ENCODE peak calls at places on chromosome 3, in four cellular contexts. Y is K562, Q is HepG2, C is SK-N-SH. N is an unnamed sample.

GRCh38 chr3:107943860-107944543 is 146.8 kb downstream of the CD47 start:
- DNase-seq in Q (no peak), Y (no peak), C (no peak), N (no peak)

GRCh38 chr3:41265823-41266273 is 66.5 kb downstream of the CTNNB1 start:
- DNase-seq in Q (peak), C (peak), Y (no peak), N (no peak)

GRCh38 chr3:61172684-61173083 is 78.6 kb downstream of the FHIT start:
- DNase-seq in Q (peak), Y (no peak), C (no peak), N (no peak)

GRCh38 chr3:129532261-129532660 is 3.8 kb downstream of the RHO start:
- DNase-seq in C (no peak), Y (no peak), Q (no peak), N (no peak)

GRCh38 chr3:29922990-29923746 is 642.3 kb downstream of the RBMS3 start:
- DNase-seq in Y (no peak), C (peak), Q (peak), N (peak)

GRCh38 chr3:97510795-97511194 is 253.8 kb upstream of the ARL6 start:
- DNase-seq in Y (no peak), C (no peak), Q (no peak), N (no peak)

GRCh38 chr3:23264413-23264812 is 61.3 kb downstream of the UBE2E2 start:
- DNase-seq in Y (no peak), C (no peak), Q (no peak), N (no peak)

GRCh38 chr3:129428382-129429079 is at the start of gene EFCAB12:
- DNase-seq in Q (peak), C (peak), Y (peak), N (no peak)

GRCh38 chr3:161957467-161957866 is 460.9 kb downstream of the OTOL1 start:
- DNase-seq in Q (no peak), C (no peak), Y (no peak), N (no peak)

GRCh38 chr3:195859061-195859845 is 47.5 kb upstream of the MUC4 start:
- DNase-seq in Y (peak), Q (peak), C (peak), N (peak)

GRCh38 chr3:48433472-48434118 is 3.7 kb upstream of the PLXNB1 start:
- DNase-seq in Y (no peak), Q (peak), C (no peak), N (no peak)

GRCh38 chr3:4460334-4460733 is 6.7 kb downstream of the SUMF1 start:
- DNase-seq in C (no peak), Y (no peak), Q (peak), N (no peak)

GRCh38 chr3:13025090-13025489 is 48.1 kb downstream of the IQSEC1 start:
- DNase-seq in Q (peak), C (no peak), Y (no peak), N (peak)

GRCh38 chr3:166071-166470 is 30.5 kb upstream of the CHL1 start:
- DNase-seq in Y (no peak), C (no peak), Q (no peak), N (no peak)

GRCh38 chr3:167350245-167350862 is 29.7 kb downstream of the ZBBX start:
- DNase-seq in Y (peak), C (no peak), Q (peak), N (peak)

GRCh38 chr3:151751161-151751560 is 17.4 kb downstream of the AADACL2 start:
- DNase-seq in Y (no peak), Q (no peak), C (no peak), N (no peak)

GRCh38 chr3:16142350-16143050 is 32.0 kb upstream of the GALNT15 start:
- DNase-seq in Q (no peak), Y (no peak), C (no peak), N (no peak)

GRCh38 chr3:8963137-8963853 is at the start of gene RAD18:
- DNase-seq in Y (peak), C (peak), Q (peak), N (peak)

GRCh38 chr3:33544126-33544525 is 103.9 kb upstream of the UBP1 start:
- DNase-seq in C (no peak), Y (no peak), Q (no peak), N (no peak)

GRCh38 chr3:9351709-9352126 is 11.1 kb upstream of the THUMPD3 start:
- DNase-seq in Q (no peak), C (no peak), Y (no peak), N (peak)

GRCh38 chr3:78049501-78049900 is 1009.6 kb downstream of the ROBO2 start:
- DNase-seq in Y (no peak), Q (no peak), C (no peak), N (no peak)

GRCh38 chr3:182683335-182684257 is 109.7 kb upstream of the ATP11B start:
- DNase-seq in C (peak), Y (peak), Q (peak), N (peak)

GRCh38 chr3:47542614-47543173 is 29.2 kb upstream of the ELP6 start:
- DNase-seq in Q (no peak), Y (peak), C (no peak), N (no peak)

GRCh38 chr3:25096536-25096935 is 331.5 kb upstream of the RARB start:
- DNase-seq in Y (no peak), Q (no peak), C (no peak), N (no peak)

GRCh38 chr3:164550857-164551256 is 527.4 kb downstream of the SI start:
- DNase-seq in Q (no peak), C (no peak), Y (no peak), N (no peak)

GRCh38 chr3:171099911-171100310 is 73.4 kb upstream of the SLC2A2 start:
- DNase-seq in Y (no peak), C (no peak), Q (no peak), N (no peak)

GRCh38 chr3:196721097-196721496 is 8.9 kb downstream of the PIGX start:
- DNase-seq in Y (no peak), Q (no peak), C (no peak), N (no peak)

GRCh38 chr3:149512073-149512782 is 37.7 kb downstream of the TM4SF4 start:
- DNase-seq in Y (peak), Q (peak), C (peak), N (peak)

GRCh38 chr3:187066228-187066995 is 72.9 kb downstream of the RPL39L start:
- DNase-seq in Q (peak), Y (peak), C (peak), N (peak)

GRCh38 chr3:27325419-27325818 is 43.8 kb downstream of the NEK10 start:
- DNase-seq in Q (no peak), C (no peak), Y (no peak), N (no peak)

GRCh38 chr3:15520804-15521572 is 518 bp downstream of the COLQ start:
- DNase-seq in C (no peak), Q (no peak), Y (no peak), N (no peak)

GRCh38 chr3:81863714-81864113 is 102.3 kb upstream of the GBE1 start:
- DNase-seq in Y (no peak), Q (no peak), C (no peak), N (no peak)

GRCh38 chr3:100562224-100562857 is 47.1 kb upstream of the ADGRG7 start:
- DNase-seq in Y (no peak), C (no peak), Q (no peak), N (no peak)

GRCh38 chr3:55484191-55484644 is 2.9 kb downstream of the WNT5A start:
- DNase-seq in C (no peak), Q (no peak), Y (no peak), N (no peak)
- H3K9ac ChIP-seq in C (peak), Q (no peak), Y (no peak), N (no peak)

GRCh38 chr3:127221062-127222035 is 28.4 kb downstream of the PRR23E start:
- DNase-seq in Y (no peak), C (peak), Q (no peak), N (no peak)

GRCh38 chr3:127222664-127223063 is 29.7 kb downstream of the PRR23E start:
- DNase-seq in Y (no peak), Q (no peak), C (no peak), N (no peak)

GRCh38 chr3:127218457-127218922 is 25.6 kb downstream of the PRR23E start:
- DNase-seq in C (no peak), Q (no peak), Y (no peak), N (no peak)

GRCh38 chr3:127222163-127222562 is 29.2 kb downstream of the PRR23E start:
- DNase-seq in C (no peak), Y (no peak), Q (no peak), N (no peak)

DNA sequence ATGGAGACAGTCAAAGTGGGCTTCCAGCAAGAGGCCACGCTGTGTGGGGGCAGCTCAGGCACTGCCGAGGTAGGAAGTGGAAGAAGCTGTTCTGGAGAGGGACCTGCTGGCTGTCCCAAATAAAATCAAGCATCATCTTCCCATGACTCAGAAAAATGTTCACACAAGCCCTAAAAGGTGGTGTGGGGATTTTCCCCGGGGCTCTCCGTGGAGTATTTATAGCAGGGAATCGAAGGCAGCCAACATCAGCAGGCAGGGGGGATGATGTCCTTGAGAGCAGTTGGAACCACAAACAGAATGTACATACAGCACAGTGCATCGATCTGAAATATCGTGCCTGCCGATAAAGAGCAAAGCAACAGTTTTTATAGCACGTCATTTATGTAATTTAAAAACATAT is 27.6 kb downstream of the PRR23E start:
- DNase-seq in Q (no peak), Y (no peak), C (no peak), N (no peak)
- TF ChIP-seq ELF1 in Q (no peak), Y (no peak), C (no peak), N (no peak)

GRCh38 chr3:126103121-126104027 is 19.4 kb upstream of the SLC41A3 start:
- DNase-seq in Y (peak), C (peak), Q (no peak), N (no peak)

GRCh38 chr3:126101521-126101982 is 17.6 kb upstream of the SLC41A3 start:
- DNase-seq in Y (no peak), Q (no peak), C (no peak), N (no peak)

GRCh38 chr3:126104028-126104635 is 20.2 kb upstream of the SLC41A3 start:
- DNase-seq in Q (no peak), C (peak), Y (no peak), N (no peak)

GRCh38 chr3:126102011-126102410 is 18.1 kb upstream of the SLC41A3 start:
- DNase-seq in C (no peak), Y (no peak), Q (no peak), N (no peak)

DNA sequence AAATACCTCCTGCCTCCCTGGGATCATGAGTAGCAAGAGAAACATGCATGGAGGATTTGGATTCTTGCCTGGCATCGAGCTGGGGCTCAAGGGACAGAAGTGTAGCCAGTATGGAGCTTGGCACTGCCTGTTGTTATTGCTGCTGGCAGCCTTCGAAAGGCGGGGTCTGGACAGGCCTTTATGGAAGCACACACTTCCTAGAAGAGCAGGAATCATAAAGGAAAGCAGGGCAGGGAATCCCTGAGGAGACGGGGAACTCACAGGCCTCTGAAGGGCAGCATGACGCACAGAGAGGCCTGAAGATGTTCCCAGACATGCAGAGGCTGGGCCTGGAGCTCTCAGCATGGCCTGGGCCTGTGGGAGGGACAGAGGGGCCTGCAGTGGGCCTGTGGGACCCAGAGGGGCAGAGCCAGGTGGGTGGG is 18.6 kb upstream of the SLC41A3 start:
- DNase-seq in Y (no peak), C (no peak), Q (no peak), N (no peak)
- H3K9ac ChIP-seq in Y (no peak), C (no peak), Q (no peak), N (no peak)

GRCh38 chr3:127053026-127053425 is 70.1 kb downstream of the PLXNA1 start:
- DNase-seq in Q (no peak), C (no peak), Y (no peak), N (no peak)

GRCh38 chr3:127053450-127053849 is 70.5 kb downstream of the PLXNA1 start:
- DNase-seq in Y (no peak), Q (no peak), C (no peak), N (no peak)

GRCh38 chr3:127049390-127049789 is 66.5 kb downstream of the PLXNA1 start:
- DNase-seq in Y (no peak), C (no peak), Q (no peak), N (no peak)

GRCh38 chr3:127052121-127052561 is 69.2 kb downstream of the PLXNA1 start:
- DNase-seq in C (no peak), Q (no peak), Y (no peak), N (no peak)

GRCh38 chr3:127050733-127051132 is 67.8 kb downstream of the PLXNA1 start:
- DNase-seq in Q (no peak), C (no peak), Y (no peak), N (no peak)
- TF ChIP-seq ELF1 in Q (no peak), C (no peak), Y (no peak), N (no peak)

GRCh38 chr3:51748327-51748726 is 30.7 kb downstream of the IQCF6 start:
- DNase-seq in C (no peak), Y (no peak), Q (no peak), N (peak)
- H3K9ac ChIP-seq in C (no peak), Y (no peak), Q (no peak), N (no peak)

DNA sequence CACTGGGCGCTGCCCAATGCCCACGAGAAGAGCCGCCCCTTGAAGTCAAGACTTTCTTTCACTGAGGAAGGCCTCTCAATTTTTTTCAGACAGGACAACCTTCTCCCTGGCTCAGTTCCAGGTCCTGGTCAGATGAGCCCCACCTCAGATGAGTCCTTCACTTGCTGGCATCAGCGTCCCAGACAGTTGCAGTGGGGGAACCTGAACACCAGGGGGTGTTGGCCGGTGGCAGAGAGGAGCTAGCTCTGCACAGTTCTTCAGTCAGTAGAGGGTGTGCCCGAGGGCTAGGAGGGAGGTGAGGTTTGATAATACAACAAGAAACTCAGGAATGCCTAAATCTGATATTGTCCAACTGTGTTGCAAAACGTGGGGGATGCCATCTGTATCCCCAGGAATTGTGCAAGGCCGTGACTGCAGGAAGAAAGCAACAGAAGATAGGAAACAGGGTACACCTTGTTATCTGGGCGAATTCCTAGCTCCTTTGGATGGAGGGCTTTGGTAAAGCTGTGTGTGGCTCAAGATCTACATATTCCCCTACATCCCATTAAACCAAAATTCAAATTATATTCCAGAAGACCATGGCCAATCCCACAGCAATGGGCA is 34.3 kb downstream of the CCR3 start:
- DNase-seq in Q (peak), C (peak), Y (peak), N (peak)
- TF ChIP-seq ELF1 in Q (no peak), C (no peak), Y (no peak), N (no peak)

DNA sequence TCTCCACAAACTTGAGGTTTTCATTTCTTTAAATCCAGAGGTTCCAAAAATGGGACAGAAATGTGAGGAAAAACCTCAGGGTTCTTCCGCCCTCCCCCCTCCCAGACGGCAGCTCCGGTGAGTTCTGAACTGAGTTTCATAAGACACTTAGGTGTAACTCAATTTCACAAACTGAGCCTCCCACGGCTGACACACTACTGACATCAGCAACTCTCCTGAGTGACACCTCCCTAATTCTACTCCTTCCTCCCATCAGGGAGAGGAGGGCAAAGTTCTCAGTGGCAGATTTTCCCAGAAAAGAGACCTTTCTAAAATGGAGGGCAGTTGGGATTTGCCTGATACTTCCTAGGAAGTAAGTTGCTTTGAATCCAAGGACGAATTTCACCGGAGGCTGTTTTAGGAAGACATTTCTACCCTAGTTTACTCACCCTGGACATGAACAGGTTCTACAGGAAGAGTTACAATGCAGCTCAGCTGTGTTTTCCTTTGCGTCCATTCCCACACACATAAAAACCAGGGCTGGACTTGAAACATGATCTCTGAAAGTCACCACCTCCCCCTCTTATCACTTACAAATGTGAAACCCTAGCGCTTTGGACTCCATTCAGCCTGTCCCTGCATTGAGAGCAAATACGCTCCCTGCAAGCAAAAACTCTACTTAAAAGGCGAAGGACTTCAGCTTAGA is 78.1 kb upstream of the LMOD3 start:
- DNase-seq in Q (peak), C (no peak), Y (peak), N (no peak)
- H3K9ac ChIP-seq in Q (peak), C (no peak), Y (no peak), N (no peak)

DNA sequence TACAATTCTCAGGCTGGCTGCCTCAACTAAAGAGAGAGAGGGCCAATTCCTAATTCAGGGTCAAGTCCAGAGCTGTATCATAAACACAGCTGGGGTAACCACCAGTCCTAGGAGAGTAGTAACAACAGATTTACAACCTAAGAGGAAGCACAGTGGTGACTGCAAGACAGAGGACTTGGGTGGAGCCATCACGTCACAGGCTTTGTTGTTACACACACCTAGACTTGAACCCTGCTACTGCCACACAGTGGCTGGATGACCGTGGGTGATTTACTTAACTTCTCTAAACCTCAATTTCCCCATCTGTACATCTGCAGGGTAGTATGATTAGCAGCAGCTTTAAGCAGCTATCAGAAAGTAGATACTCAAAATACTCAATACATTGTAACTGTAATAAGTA is 78.6 kb downstream of the MYLK start:
- DNase-seq in C (no peak), Q (no peak), Y (peak), N (no peak)
- TF ChIP-seq ELF1 in C (no peak), Q (no peak), Y (no peak), N (no peak)

GRCh38 chr3:172649987-172650386 is 60.9 kb downstream of the NCEH1 start:
- DNase-seq in C (no peak), Q (no peak), Y (no peak), N (no peak)

GRCh38 chr3:172651936-172652595 is 58.8 kb downstream of the NCEH1 start:
- DNase-seq in Y (no peak), Q (no peak), C (no peak), N (no peak)

GRCh38 chr3:172646439-172647015 is 64.3 kb downstream of the NCEH1 start:
- DNase-seq in Y (peak), C (peak), Q (no peak), N (no peak)

GRCh38 chr3:172647823-172648222 is 63.0 kb downstream of the NCEH1 start:
- DNase-seq in Y (no peak), C (no peak), Q (no peak), N (peak)

DNA sequence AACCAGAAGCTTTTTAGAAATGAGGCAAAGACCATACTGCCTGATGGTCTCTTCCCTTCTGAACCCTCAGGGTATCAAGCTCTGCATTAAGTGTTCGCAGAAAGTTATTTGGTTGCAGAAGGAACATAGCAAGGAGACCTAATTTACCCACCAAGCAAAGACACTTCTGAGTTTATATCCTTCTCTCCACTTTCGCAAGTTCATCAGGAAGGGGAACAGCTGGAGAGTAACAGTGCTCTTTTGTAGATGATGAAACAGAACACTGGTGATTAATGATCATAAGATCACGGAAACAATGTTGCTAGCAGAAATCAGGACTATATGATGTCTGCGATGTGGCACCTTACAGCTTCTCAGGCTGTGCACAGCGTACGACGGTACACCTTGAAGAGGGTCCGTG is 62.1 kb downstream of the NCEH1 start:
- DNase-seq in Y (no peak), Q (no peak), C (no peak), N (no peak)
- H3K9ac ChIP-seq in Y (no peak), Q (no peak), C (no peak), N (no peak)